ENCODE peak calls at places on chromosomes 2 and 18, in seven cellular contexts. One of them, this sample, is unnamed.
A peak's percentile ranks its signal among the peaks of the same experiment; 100 is the strongest.

GRCh38 chr2:178484245-178485041 is 4.2 kb downstream of the PLEKHA3 start:
- DNase-seq in choroid plexus epithelial cell: peak; percentile 25
- DNase-seq in stimulated activated CD4-positive, alpha-beta T cell treated with anti-CD3 and anti-CD28 coated beads, Interleukin-12 subunit alpha, Interleukin-12 subunit beta, amount 100 ng/mL, for 4 hours: no peak
- DNase-seq in osteocyte: no peak
- DNase-seq in WERI-Rb-1: no peak
- DNase-seq in GM12878: no peak
- DNase-seq in K562: peak; percentile 51
- DNase-seq in this sample: peak; percentile 27

GRCh38 chr2:109173311-109174171 is 44.5 kb downstream of the SH3RF3 start:
- DNase-seq in K562: peak; percentile 16
- DNase-seq in choroid plexus epithelial cell: peak; percentile 94
- DNase-seq in stimulated activated CD4-positive, alpha-beta T cell treated with anti-CD3 and anti-CD28 coated beads, Interleukin-12 subunit alpha, Interleukin-12 subunit beta, amount 100 ng/mL, for 4 hours: no peak
- DNase-seq in GM12878: no peak
- DNase-seq in WERI-Rb-1: no peak
- DNase-seq in osteocyte: no peak
- DNase-seq in this sample: peak; percentile 40

GRCh38 chr2:167749016-167749415 is 498.4 kb downstream of the STK39 start:
- DNase-seq in K562: no peak
- DNase-seq in WERI-Rb-1: no peak
- DNase-seq in GM12878: no peak
- DNase-seq in choroid plexus epithelial cell: peak; percentile 43
- DNase-seq in osteocyte: no peak
- DNase-seq in stimulated activated CD4-positive, alpha-beta T cell treated with anti-CD3 and anti-CD28 coated beads, Interleukin-12 subunit alpha, Interleukin-12 subunit beta, amount 100 ng/mL, for 4 hours: no peak
- DNase-seq in this sample: no peak

GRCh38 chr2:206920310-206920709 is 19.0 kb upstream of the CPO start:
- DNase-seq in K562: no peak
- DNase-seq in GM12878: no peak
- DNase-seq in WERI-Rb-1: no peak
- DNase-seq in choroid plexus epithelial cell: peak; percentile 13
- DNase-seq in osteocyte: no peak
- DNase-seq in stimulated activated CD4-positive, alpha-beta T cell treated with anti-CD3 and anti-CD28 coated beads, Interleukin-12 subunit alpha, Interleukin-12 subunit beta, amount 100 ng/mL, for 4 hours: no peak
- DNase-seq in this sample: no peak

GRCh38 chr18:38413202-38413601 is 847.6 kb upstream of the CELF4 start:
- DNase-seq in osteocyte: no peak
- DNase-seq in GM12878: no peak
- DNase-seq in K562: no peak
- DNase-seq in choroid plexus epithelial cell: no peak
- DNase-seq in stimulated activated CD4-positive, alpha-beta T cell treated with anti-CD3 and anti-CD28 coated beads, Interleukin-12 subunit alpha, Interleukin-12 subunit beta, amount 100 ng/mL, for 4 hours: no peak
- DNase-seq in WERI-Rb-1: no peak
- DNase-seq in this sample: no peak

GRCh38 chr2:65367517-65367916 is 64.9 kb downstream of the SPRED2 start:
- DNase-seq in stimulated activated CD4-positive, alpha-beta T cell treated with anti-CD3 and anti-CD28 coated beads, Interleukin-12 subunit alpha, Interleukin-12 subunit beta, amount 100 ng/mL, for 4 hours: no peak
- DNase-seq in choroid plexus epithelial cell: peak; percentile 98
- DNase-seq in GM12878: no peak
- DNase-seq in K562: peak; percentile 66
- DNase-seq in osteocyte: no peak
- DNase-seq in WERI-Rb-1: no peak
- DNase-seq in this sample: peak; percentile 92

GRCh38 chr18:37554399-37554787 is 11.2 kb downstream of the CELF4 start:
- DNase-seq in choroid plexus epithelial cell: no peak
- DNase-seq in osteocyte: no peak
- DNase-seq in K562: no peak
- DNase-seq in GM12878: no peak
- DNase-seq in WERI-Rb-1: no peak
- DNase-seq in stimulated activated CD4-positive, alpha-beta T cell treated with anti-CD3 and anti-CD28 coated beads, Interleukin-12 subunit alpha, Interleukin-12 subunit beta, amount 100 ng/mL, for 4 hours: no peak
- DNase-seq in this sample: no peak

GRCh38 chr18:58605027-58606020 is 23.6 kb downstream of the ALPK2 start:
- DNase-seq in GM12878: peak; percentile 45
- DNase-seq in K562: no peak
- DNase-seq in WERI-Rb-1: no peak
- DNase-seq in osteocyte: no peak
- DNase-seq in stimulated activated CD4-positive, alpha-beta T cell treated with anti-CD3 and anti-CD28 coated beads, Interleukin-12 subunit alpha, Interleukin-12 subunit beta, amount 100 ng/mL, for 4 hours: no peak
- DNase-seq in choroid plexus epithelial cell: peak; percentile 94
- DNase-seq in this sample: no peak

GRCh38 chr2:42494434-42495233 is 852 bp upstream of the KCNG3 start:
- DNase-seq in choroid plexus epithelial cell: peak; percentile 87
- DNase-seq in GM12878: peak; percentile 35
- DNase-seq in osteocyte: peak; percentile 86
- DNase-seq in WERI-Rb-1: peak; percentile 88
- DNase-seq in stimulated activated CD4-positive, alpha-beta T cell treated with anti-CD3 and anti-CD28 coated beads, Interleukin-12 subunit alpha, Interleukin-12 subunit beta, amount 100 ng/mL, for 4 hours: peak; percentile 73
- DNase-seq in K562: peak; percentile 77
- DNase-seq in this sample: peak; percentile 82

GRCh38 chr18:49441338-49441938 is 19.0 kb downstream of the DYM start:
- DNase-seq in K562: no peak
- DNase-seq in GM12878: no peak
- DNase-seq in osteocyte: no peak
- DNase-seq in choroid plexus epithelial cell: no peak
- DNase-seq in stimulated activated CD4-positive, alpha-beta T cell treated with anti-CD3 and anti-CD28 coated beads, Interleukin-12 subunit alpha, Interleukin-12 subunit beta, amount 100 ng/mL, for 4 hours: no peak
- DNase-seq in WERI-Rb-1: no peak
- DNase-seq in this sample: no peak

GRCh38 chr2:121489284-121489683 is 41.4 kb upstream of the RNU4ATAC start:
- DNase-seq in osteocyte: no peak
- DNase-seq in K562: no peak
- DNase-seq in GM12878: peak; percentile 12
- DNase-seq in choroid plexus epithelial cell: peak; percentile 92
- DNase-seq in stimulated activated CD4-positive, alpha-beta T cell treated with anti-CD3 and anti-CD28 coated beads, Interleukin-12 subunit alpha, Interleukin-12 subunit beta, amount 100 ng/mL, for 4 hours: no peak
- DNase-seq in WERI-Rb-1: no peak
- DNase-seq in this sample: no peak

GRCh38 chr2:168583064-168583709 is 127.1 kb downstream of the CERS6 start:
- DNase-seq in K562: no peak
- DNase-seq in GM12878: no peak
- DNase-seq in osteocyte: no peak
- DNase-seq in choroid plexus epithelial cell: peak; percentile 67
- DNase-seq in WERI-Rb-1: no peak
- DNase-seq in stimulated activated CD4-positive, alpha-beta T cell treated with anti-CD3 and anti-CD28 coated beads, Interleukin-12 subunit alpha, Interleukin-12 subunit beta, amount 100 ng/mL, for 4 hours: no peak
- DNase-seq in this sample: peak; percentile 52

GRCh38 chr2:109453596-109453995 is 160.2 kb downstream of the SEPTIN10 start:
- DNase-seq in K562: no peak
- DNase-seq in osteocyte: no peak
- DNase-seq in stimulated activated CD4-positive, alpha-beta T cell treated with anti-CD3 and anti-CD28 coated beads, Interleukin-12 subunit alpha, Interleukin-12 subunit beta, amount 100 ng/mL, for 4 hours: no peak
- DNase-seq in choroid plexus epithelial cell: no peak
- DNase-seq in WERI-Rb-1: no peak
- DNase-seq in GM12878: no peak
- DNase-seq in this sample: no peak

GRCh38 chr2:9984861-9985480 is 33.5 kb downstream of the GRHL1 start:
- DNase-seq in K562: no peak
- DNase-seq in osteocyte: no peak
- DNase-seq in WERI-Rb-1: no peak
- DNase-seq in choroid plexus epithelial cell: no peak
- DNase-seq in stimulated activated CD4-positive, alpha-beta T cell treated with anti-CD3 and anti-CD28 coated beads, Interleukin-12 subunit alpha, Interleukin-12 subunit beta, amount 100 ng/mL, for 4 hours: no peak
- DNase-seq in GM12878: no peak
- DNase-seq in this sample: no peak

This sample was measured in cardiac muscle cell.